ENCODE peak calls at places on chromosomes 7 and 10, in six cellular contexts. One of them, this sample, is unnamed.

GRCh38 chr10:72784551-72785421 is 92.8 kb downstream of the MCU start:
- DNase-seq in IMR-90: peak
- DNase-seq in K562: no peak
- DNase-seq in H1: no peak
- DNase-seq in HepG2: no peak
- DNase-seq in GM12878: no peak
- DNase-seq in this sample: peak

GRCh38 chr10:4980793-4981192 is 17.6 kb downstream of the AKR1C1 start:
- DNase-seq in IMR-90: no peak
- DNase-seq in K562: no peak
- DNase-seq in H1: no peak
- DNase-seq in HepG2: no peak
- DNase-seq in GM12878: no peak
- DNase-seq in this sample: no peak

GRCh38 chr7:153590136-153590535 is 462.1 kb upstream of the DPP6 start:
- DNase-seq in IMR-90: no peak
- DNase-seq in K562: no peak
- DNase-seq in H1: no peak
- DNase-seq in HepG2: no peak
- DNase-seq in GM12878: no peak
- DNase-seq in this sample: no peak

GRCh38 chr7:130970696-130971095 is 236.7 kb upstream of the KLF14 start:
- DNase-seq in IMR-90: peak
- DNase-seq in K562: no peak
- DNase-seq in H1: no peak
- DNase-seq in HepG2: no peak
- DNase-seq in GM12878: no peak
- DNase-seq in this sample: no peak

GRCh38 chr10:117004627-117005453 is at the start of gene SHTN1:
- DNase-seq in IMR-90: peak
- DNase-seq in K562: peak
- DNase-seq in H1: peak
- DNase-seq in HepG2: peak
- DNase-seq in GM12878: no peak
- DNase-seq in this sample: peak

GRCh38 chr7:115032986-115033385 is 111.1 kb downstream of the MDFIC start:
- DNase-seq in IMR-90: no peak
- DNase-seq in K562: no peak
- DNase-seq in H1: no peak
- DNase-seq in HepG2: no peak
- DNase-seq in GM12878: no peak
- DNase-seq in this sample: no peak

GRCh38 chr10:116272497-116273221 is at the start of gene GFRA1:
- DNase-seq in IMR-90: peak
- DNase-seq in K562: no peak
- DNase-seq in H1: peak
- DNase-seq in HepG2: no peak
- DNase-seq in GM12878: no peak
- DNase-seq in this sample: peak

GRCh38 chr10:66835400-66835799 is 90.4 kb upstream of the LRRTM3 start:
- DNase-seq in IMR-90: no peak
- DNase-seq in K562: no peak
- DNase-seq in H1: no peak
- DNase-seq in HepG2: no peak
- DNase-seq in GM12878: no peak
- DNase-seq in this sample: no peak

GRCh38 chr10:29239569-29240472 is 49.0 kb upstream of the LYZL1 start:
- DNase-seq in IMR-90: no peak
- DNase-seq in K562: peak
- DNase-seq in H1: peak
- DNase-seq in HepG2: peak
- DNase-seq in GM12878: no peak
- DNase-seq in this sample: peak

GRCh38 chr10:35961501-35961900 is 319.4 kb upstream of the FZD8 start:
- DNase-seq in IMR-90: peak
- DNase-seq in K562: no peak
- DNase-seq in H1: no peak
- DNase-seq in HepG2: no peak
- DNase-seq in GM12878: no peak
- DNase-seq in this sample: no peak

GRCh38 chr10:49161411-49161997 is 26.7 kb downstream of the TMEM273 start:
- DNase-seq in IMR-90: peak
- DNase-seq in K562: peak
- DNase-seq in H1: no peak
- DNase-seq in HepG2: no peak
- DNase-seq in GM12878: no peak
- DNase-seq in this sample: no peak

GRCh38 chr7:34755008-34755407 is 97.0 kb downstream of the NPSR1 start:
- DNase-seq in IMR-90: no peak
- DNase-seq in K562: no peak
- DNase-seq in H1: no peak
- DNase-seq in HepG2: no peak
- DNase-seq in GM12878: no peak
- DNase-seq in this sample: no peak

GRCh38 chr10:85537561-85537960 is 829.0 kb downstream of the GRID1 start:
- DNase-seq in IMR-90: no peak
- DNase-seq in K562: no peak
- DNase-seq in H1: no peak
- DNase-seq in HepG2: no peak
- DNase-seq in GM12878: no peak
- DNase-seq in this sample: no peak

GRCh38 chr7:12865593-12865992 is 178.2 kb downstream of the ARL4A start:
- DNase-seq in IMR-90: no peak
- DNase-seq in K562: no peak
- DNase-seq in H1: no peak
- DNase-seq in HepG2: no peak
- DNase-seq in GM12878: no peak
- DNase-seq in this sample: no peak

GRCh38 chr10:80599424-80599847 is 61.7 kb downstream of the SH2D4B start:
- DNase-seq in IMR-90: peak
- DNase-seq in K562: peak
- DNase-seq in H1: peak
- DNase-seq in HepG2: peak
- DNase-seq in GM12878: peak
- DNase-seq in this sample: peak

GRCh38 chr7:91941450-91941849 is 788 bp downstream of the AKAP9 start:
- DNase-seq in IMR-90: peak
- DNase-seq in K562: no peak
- DNase-seq in H1: no peak
- DNase-seq in HepG2: peak
- DNase-seq in GM12878: no peak
- DNase-seq in this sample: no peak

GRCh38 chr10:132627736-132628512 is 90.3 kb downstream of the INPP5A start:
- DNase-seq in IMR-90: peak
- DNase-seq in K562: peak
- DNase-seq in H1: no peak
- DNase-seq in HepG2: no peak
- DNase-seq in GM12878: no peak
- DNase-seq in this sample: no peak

GRCh38 chr7:80770061-80770460 is 131.6 kb downstream of the CD36 start:
- DNase-seq in IMR-90: no peak
- DNase-seq in K562: no peak
- DNase-seq in H1: no peak
- DNase-seq in HepG2: no peak
- DNase-seq in GM12878: no peak
- DNase-seq in this sample: no peak

GRCh38 chr10:62718585-62718984 is 85.9 kb upstream of the ADO start:
- DNase-seq in IMR-90: no peak
- DNase-seq in K562: no peak
- DNase-seq in H1: no peak
- DNase-seq in HepG2: peak
- DNase-seq in GM12878: no peak
- DNase-seq in this sample: no peak

GRCh38 chr7:151114151-151115090 is 28.1 kb downstream of the AGAP3 start:
- DNase-seq in IMR-90: no peak
- DNase-seq in K562: no peak
- DNase-seq in H1: peak
- DNase-seq in HepG2: no peak
- DNase-seq in GM12878: no peak
- DNase-seq in this sample: no peak

GRCh38 chr10:126262186-126262838 is 126.0 kb downstream of the ADAM12 start:
- DNase-seq in IMR-90: no peak
- DNase-seq in K562: no peak
- DNase-seq in H1: no peak
- DNase-seq in HepG2: no peak
- DNase-seq in GM12878: no peak
- DNase-seq in this sample: no peak

GRCh38 chr7:92969061-92969460 is 132.7 kb upstream of the CDK6 start:
- DNase-seq in IMR-90: no peak
- DNase-seq in K562: no peak
- DNase-seq in H1: no peak
- DNase-seq in HepG2: no peak
- DNase-seq in GM12878: no peak
- DNase-seq in this sample: no peak

GRCh38 chr7:35036361-35037171 is 719 bp downstream of the DPY19L1 start:
- DNase-seq in IMR-90: peak
- DNase-seq in K562: peak
- DNase-seq in H1: peak
- DNase-seq in HepG2: peak
- DNase-seq in GM12878: no peak
- DNase-seq in this sample: peak

GRCh38 chr10:86440874-86441838 is 74.6 kb upstream of the GRID1 start:
- DNase-seq in IMR-90: peak
- DNase-seq in K562: no peak
- DNase-seq in H1: no peak
- DNase-seq in HepG2: peak
- DNase-seq in GM12878: no peak
- DNase-seq in this sample: peak

GRCh38 chr7:47771990-47772360 is 176.3 kb downstream of the PKD1L1 start:
- DNase-seq in IMR-90: no peak
- DNase-seq in K562: no peak
- DNase-seq in H1: no peak
- DNase-seq in HepG2: no peak
- DNase-seq in GM12878: no peak
- DNase-seq in this sample: no peak

DNA sequence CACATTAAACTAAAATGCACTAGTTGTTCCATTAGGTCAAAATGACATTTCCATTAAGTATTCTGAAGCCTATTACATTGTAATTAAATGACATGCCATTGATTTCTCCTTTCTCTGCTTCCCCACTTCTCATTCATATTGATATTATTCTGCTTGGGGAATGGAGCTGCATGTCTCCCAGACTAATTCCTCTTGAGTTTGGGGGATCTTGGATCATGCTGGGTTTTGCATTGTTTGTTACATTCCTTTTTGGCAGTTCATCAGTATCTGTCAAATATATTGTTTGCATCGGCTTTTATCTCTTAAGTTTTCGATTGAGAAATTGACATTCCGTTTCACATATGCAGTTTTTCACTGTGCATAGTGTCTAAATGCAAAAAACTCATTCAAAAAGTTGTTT is 65.1 kb upstream of the CYP26C1 start:
- DNase-seq in IMR-90: no peak
- DNase-seq in K562: no peak
- DNase-seq in H1: no peak
- DNase-seq in HepG2: no peak
- DNase-seq in GM12878: no peak
- DNase-seq in this sample: no peak
- TF ChIP-seq RAD21 in IMR-90: no peak
- TF ChIP-seq RAD21 in K562: no peak
- TF ChIP-seq RAD21 in H1: no peak
- TF ChIP-seq RAD21 in HepG2: no peak
- TF ChIP-seq RAD21 in GM12878: no peak
- TF ChIP-seq RAD21 in this sample: no peak

GRCh38 chr7:97337849-97338248 is 220.4 kb downstream of the SDHAF3 start:
- DNase-seq in IMR-90: no peak
- DNase-seq in K562: no peak
- DNase-seq in H1: no peak
- DNase-seq in HepG2: no peak
- DNase-seq in GM12878: no peak
- DNase-seq in this sample: no peak

GRCh38 chr7:97346349-97346748 is 228.9 kb downstream of the SDHAF3 start:
- DNase-seq in IMR-90: no peak
- DNase-seq in K562: no peak
- DNase-seq in H1: no peak
- DNase-seq in HepG2: no peak
- DNase-seq in GM12878: no peak
- DNase-seq in this sample: no peak

GRCh38 chr7:97342512-97342911 is 225.0 kb downstream of the SDHAF3 start:
- DNase-seq in IMR-90: no peak
- DNase-seq in K562: no peak
- DNase-seq in H1: no peak
- DNase-seq in HepG2: no peak
- DNase-seq in GM12878: no peak
- DNase-seq in this sample: peak
- TF ChIP-seq RFX5 in IMR-90: no peak
- TF ChIP-seq RFX5 in K562: no peak
- TF ChIP-seq RFX5 in H1: no peak
- TF ChIP-seq RFX5 in HepG2: no peak
- TF ChIP-seq RFX5 in GM12878: no peak
- TF ChIP-seq RFX5 in this sample: no peak

DNA sequence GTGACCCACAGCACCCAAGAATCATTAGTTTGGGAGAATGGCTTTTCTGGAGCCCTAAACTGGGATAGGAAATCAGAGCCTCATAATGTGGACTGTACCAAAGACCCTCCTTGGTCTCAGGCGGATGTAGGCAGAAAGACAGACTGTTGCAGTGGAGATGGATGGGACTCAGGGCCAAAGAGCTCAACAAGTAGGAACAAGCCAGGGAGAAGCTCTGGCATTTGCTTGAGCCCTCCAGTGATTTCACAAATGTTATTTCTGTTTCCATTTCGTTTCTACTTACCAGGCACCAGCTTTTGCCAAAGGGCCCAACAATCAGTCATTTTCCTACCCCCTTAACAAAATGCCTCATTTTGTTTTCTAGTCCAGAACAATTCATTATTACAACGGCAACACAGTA is 762.7 kb downstream of the KCNMA1 start:
- DNase-seq in IMR-90: no peak
- DNase-seq in K562: no peak
- DNase-seq in H1: no peak
- DNase-seq in HepG2: no peak
- DNase-seq in GM12878: no peak
- DNase-seq in this sample: no peak
- TF ChIP-seq POLR2A in IMR-90: no peak
- TF ChIP-seq POLR2A in K562: no peak
- TF ChIP-seq POLR2A in H1: no peak
- TF ChIP-seq POLR2A in HepG2: no peak
- TF ChIP-seq POLR2A in GM12878: no peak
- TF ChIP-seq POLR2A in this sample: no peak

DNA sequence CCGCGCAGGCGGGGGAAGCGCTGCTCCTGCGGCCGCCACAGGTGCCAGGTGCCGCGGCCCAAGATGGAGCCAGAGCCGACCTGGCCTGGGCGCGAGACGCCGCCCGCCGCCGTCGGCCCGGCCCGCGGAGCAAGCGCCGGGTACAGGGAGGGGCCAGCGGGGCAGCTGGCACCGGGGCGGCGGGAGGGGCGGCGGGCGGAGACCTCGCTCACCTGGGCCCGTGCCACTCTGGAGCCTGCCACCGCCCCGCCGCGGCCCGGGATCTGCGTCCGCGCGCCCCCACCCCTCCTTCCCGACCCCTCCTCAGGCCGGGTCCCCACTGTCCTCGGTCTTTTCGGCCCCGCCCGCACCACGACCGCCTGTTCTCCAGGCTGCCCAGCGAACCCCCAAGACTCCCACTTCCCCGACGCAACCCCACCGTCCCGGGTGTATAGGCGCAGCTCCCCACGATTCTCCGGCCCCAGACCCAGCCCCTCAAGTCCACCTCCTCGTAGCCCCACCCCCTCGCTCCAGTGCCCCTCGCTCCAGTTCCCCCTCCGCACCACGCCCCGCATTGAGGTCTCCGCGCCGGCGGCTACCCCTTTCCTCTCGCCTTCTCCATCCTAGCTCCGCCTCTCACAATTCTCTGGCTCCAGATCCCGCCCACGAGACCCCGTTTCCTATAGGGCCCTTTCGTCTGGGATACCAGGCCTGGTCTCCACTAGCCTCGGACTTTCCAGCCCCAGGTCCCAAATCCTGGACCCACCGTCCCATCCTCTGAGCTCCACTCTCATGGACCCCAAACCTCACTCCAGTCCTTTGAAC is at the start of gene GPRIN2:
- DNase-seq in IMR-90: no peak
- DNase-seq in K562: no peak
- DNase-seq in H1: peak
- DNase-seq in HepG2: no peak
- DNase-seq in GM12878: no peak
- DNase-seq in this sample: no peak
- TF ChIP-seq RAD21 in IMR-90: no peak
- TF ChIP-seq RAD21 in K562: no peak
- TF ChIP-seq RAD21 in H1: no peak
- TF ChIP-seq RAD21 in HepG2: no peak
- TF ChIP-seq RAD21 in GM12878: no peak
- TF ChIP-seq RAD21 in this sample: no peak